ENCODE peak calls at places on chromosome 16, in six cellular contexts. One of them, this sample, is unnamed.

GRCh38 chr16:77963185-77964044 is 58.9 kb upstream of the CLEC3A start:
- DNase-seq in SK-N-SH: no peak
- DNase-seq in GM12891: no peak
- DNase-seq in H1: peak; percentile 56
- DNase-seq in HepG2: no peak
- DNase-seq in K562: no peak
- DNase-seq in this sample: no peak

GRCh38 chr16:87241135-87241771 is 75.9 kb downstream of the C16orf95 start:
- DNase-seq in SK-N-SH: no peak
- DNase-seq in GM12891: no peak
- DNase-seq in H1: no peak
- DNase-seq in HepG2: peak; percentile 67
- DNase-seq in K562: no peak
- DNase-seq in this sample: no peak

GRCh38 chr16:81170824-81171223 is 67.7 kb upstream of the BCO1 start:
- DNase-seq in SK-N-SH: no peak
- DNase-seq in GM12891: no peak
- DNase-seq in H1: no peak
- DNase-seq in HepG2: no peak
- DNase-seq in K562: no peak
- DNase-seq in this sample: no peak

GRCh38 chr16:65202461-65202860 is 80.6 kb upstream of the CDH11 start:
- DNase-seq in SK-N-SH: no peak
- DNase-seq in GM12891: no peak
- DNase-seq in H1: no peak
- DNase-seq in HepG2: no peak
- DNase-seq in K562: no peak
- DNase-seq in this sample: no peak

GRCh38 chr16:86347916-86348555 is 162.3 kb upstream of the FOXF1 start:
- DNase-seq in SK-N-SH: no peak
- DNase-seq in GM12891: no peak
- DNase-seq in H1: no peak
- DNase-seq in HepG2: no peak
- DNase-seq in K562: no peak
- DNase-seq in this sample: no peak

GRCh38 chr16:24972608-24973220 is 42.5 kb downstream of the ARHGAP17 start:
- DNase-seq in SK-N-SH: no peak
- DNase-seq in GM12891: no peak
- DNase-seq in H1: no peak
- DNase-seq in HepG2: no peak
- DNase-seq in K562: no peak
- DNase-seq in this sample: no peak

GRCh38 chr16:87538594-87538993 is 45.8 kb upstream of the ZCCHC14 start:
- DNase-seq in SK-N-SH: no peak
- DNase-seq in GM12891: no peak
- DNase-seq in H1: no peak
- DNase-seq in HepG2: no peak
- DNase-seq in K562: no peak
- DNase-seq in this sample: no peak

GRCh38 chr16:57266531-57267268 is 17.8 kb downstream of the PLLP start:
- DNase-seq in SK-N-SH: peak; percentile 46
- DNase-seq in GM12891: no peak
- DNase-seq in H1: no peak
- DNase-seq in HepG2: no peak
- DNase-seq in K562: no peak
- DNase-seq in this sample: no peak

GRCh38 chr16:29821663-29822115 is 1.4 kb downstream of the MVP start:
- DNase-seq in SK-N-SH: no peak
- DNase-seq in GM12891: no peak
- DNase-seq in H1: no peak
- DNase-seq in HepG2: no peak
- DNase-seq in K562: no peak
- DNase-seq in this sample: no peak

GRCh38 chr16:85728879-85729278 is 22.0 kb downstream of the C16orf74 start:
- DNase-seq in SK-N-SH: no peak
- DNase-seq in GM12891: no peak
- DNase-seq in H1: no peak
- DNase-seq in HepG2: no peak
- DNase-seq in K562: peak; percentile 37
- DNase-seq in this sample: no peak

GRCh38 chr16:54152362-54153239 is 134.0 kb downstream of the IRX3 start:
- DNase-seq in SK-N-SH: no peak
- DNase-seq in GM12891: no peak
- DNase-seq in H1: no peak
- DNase-seq in HepG2: no peak
- DNase-seq in K562: no peak
- DNase-seq in this sample: no peak

GRCh38 chr16:14394834-14395233 is 235.2 kb downstream of the PARN start:
- DNase-seq in SK-N-SH: no peak
- DNase-seq in GM12891: no peak
- DNase-seq in H1: no peak
- DNase-seq in HepG2: no peak
- DNase-seq in K562: no peak
- DNase-seq in this sample: no peak

GRCh38 chr16:5442986-5443385 is 345.4 kb upstream of the EEF2KMT start:
- DNase-seq in SK-N-SH: no peak
- DNase-seq in GM12891: no peak
- DNase-seq in H1: no peak
- DNase-seq in HepG2: no peak
- DNase-seq in K562: no peak
- DNase-seq in this sample: no peak

GRCh38 chr16:89442990-89443726 is 47.2 kb downstream of the ANKRD11 start:
- DNase-seq in SK-N-SH: peak; percentile 60
- DNase-seq in GM12891: no peak
- DNase-seq in H1: no peak
- DNase-seq in HepG2: peak; percentile 89
- DNase-seq in K562: no peak
- DNase-seq in this sample: no peak

GRCh38 chr16:53945996-53946395 is 242.0 kb downstream of the FTO start:
- DNase-seq in SK-N-SH: peak; percentile 22
- DNase-seq in GM12891: no peak
- DNase-seq in H1: no peak
- DNase-seq in HepG2: peak; percentile 57
- DNase-seq in K562: peak; percentile 39
- DNase-seq in this sample: no peak

GRCh38 chr16:30660424-30661251 is 2.4 kb downstream of the FBRS start:
- DNase-seq in SK-N-SH: no peak
- DNase-seq in GM12891: no peak
- DNase-seq in H1: no peak
- DNase-seq in HepG2: no peak
- DNase-seq in K562: no peak
- DNase-seq in this sample: no peak

GRCh38 chr16:50480206-50480605 is 68.0 kb upstream of the NKD1 start:
- DNase-seq in SK-N-SH: no peak
- DNase-seq in GM12891: no peak
- DNase-seq in H1: no peak
- DNase-seq in HepG2: no peak
- DNase-seq in K562: no peak
- DNase-seq in this sample: no peak

GRCh38 chr16:23020084-23020483 is 129.2 kb downstream of the USP31 start:
- DNase-seq in SK-N-SH: no peak
- DNase-seq in GM12891: no peak
- DNase-seq in H1: no peak
- DNase-seq in HepG2: no peak
- DNase-seq in K562: peak; percentile 39
- DNase-seq in this sample: no peak

GRCh38 chr16:15597822-15598647 is 44.9 kb downstream of the MARF1 start:
- DNase-seq in SK-N-SH: no peak
- DNase-seq in GM12891: no peak
- DNase-seq in H1: no peak
- DNase-seq in HepG2: no peak
- DNase-seq in K562: no peak
- DNase-seq in this sample: no peak

GRCh38 chr16:65572156-65572555 is 450.3 kb upstream of the CDH11 start:
- DNase-seq in SK-N-SH: no peak
- DNase-seq in GM12891: no peak
- DNase-seq in H1: no peak
- DNase-seq in HepG2: no peak
- DNase-seq in K562: no peak
- DNase-seq in this sample: no peak

GRCh38 chr16:85587763-85588474 is 25.2 kb upstream of the GSE1 start:
- DNase-seq in SK-N-SH: no peak
- DNase-seq in GM12891: no peak
- DNase-seq in H1: no peak
- DNase-seq in HepG2: no peak
- DNase-seq in K562: no peak
- DNase-seq in this sample: no peak

GRCh38 chr16:86018487-86018886 is 119.5 kb downstream of the IRF8 start:
- DNase-seq in SK-N-SH: no peak
- DNase-seq in GM12891: no peak
- DNase-seq in H1: no peak
- DNase-seq in HepG2: no peak
- DNase-seq in K562: no peak
- DNase-seq in this sample: no peak

GRCh38 chr16:13873835-13874438 is 46.0 kb upstream of the ERCC4 start:
- DNase-seq in SK-N-SH: peak; percentile 41
- DNase-seq in GM12891: no peak
- DNase-seq in H1: no peak
- DNase-seq in HepG2: peak; percentile 60
- DNase-seq in K562: no peak
- DNase-seq in this sample: no peak

GRCh38 chr16:27188633-27189032 is 14.7 kb upstream of the KDM8 start:
- DNase-seq in SK-N-SH: no peak
- DNase-seq in GM12891: no peak
- DNase-seq in H1: no peak
- DNase-seq in HepG2: no peak
- DNase-seq in K562: no peak
- DNase-seq in this sample: no peak

GRCh38 chr16:19210175-19210924 is 42.3 kb downstream of the SYT17 start:
- DNase-seq in SK-N-SH: no peak
- DNase-seq in GM12891: peak; percentile 28
- DNase-seq in H1: no peak
- DNase-seq in HepG2: no peak
- DNase-seq in K562: no peak
- DNase-seq in this sample: peak; percentile 30

DNA sequence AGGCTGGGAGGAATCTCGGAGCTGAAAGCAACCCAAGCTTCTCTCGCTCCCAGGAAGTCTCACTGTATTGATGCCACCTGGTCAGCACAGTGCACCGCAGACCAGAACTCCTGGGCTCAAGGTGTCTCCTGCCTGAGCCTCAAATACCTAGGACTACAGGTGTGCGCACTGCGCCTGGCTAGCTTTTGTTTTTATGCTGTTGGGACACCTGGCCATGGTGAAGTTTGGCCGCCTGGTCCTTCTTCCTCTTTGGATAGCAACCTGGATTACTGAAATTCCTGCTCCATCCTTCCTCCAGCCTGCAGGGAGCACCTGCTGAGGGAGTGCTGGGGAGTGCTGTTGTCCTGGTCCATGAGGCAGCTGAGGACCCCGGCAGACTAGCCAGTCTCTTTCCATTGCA is 56.6 kb downstream of the COTL1 start:
- DNase-seq in SK-N-SH: no peak
- DNase-seq in GM12891: no peak
- DNase-seq in H1: no peak
- DNase-seq in HepG2: no peak
- DNase-seq in K562: no peak
- DNase-seq in this sample: no peak
- TF ChIP-seq TAF1 in SK-N-SH: no peak
- TF ChIP-seq TAF1 in GM12891: no peak
- TF ChIP-seq TAF1 in H1: no peak
- TF ChIP-seq TAF1 in HepG2: no peak
- TF ChIP-seq TAF1 in K562: no peak
- TF ChIP-seq TAF1 in this sample: no peak

DNA sequence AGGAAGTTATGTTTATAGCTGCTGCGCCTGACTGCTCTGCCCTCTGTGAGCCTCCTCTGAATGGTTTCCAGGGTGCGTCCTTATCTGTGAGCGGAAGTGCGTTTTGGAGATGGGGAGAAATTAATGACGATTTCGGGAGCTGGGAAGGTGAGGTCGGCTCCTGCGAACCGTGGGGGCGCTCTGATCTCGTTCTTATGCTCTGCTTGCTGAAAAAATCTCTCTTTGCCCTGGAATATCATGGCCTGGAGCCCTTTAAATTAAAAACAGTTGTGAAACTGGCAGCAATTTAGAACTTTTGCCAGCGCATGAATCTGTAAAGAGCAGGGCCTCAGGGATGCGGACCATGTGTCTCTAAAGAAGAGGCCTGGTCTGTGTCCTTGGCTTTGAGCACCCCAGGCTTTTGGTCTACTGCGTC is 135.8 kb upstream of the ZFHX3 start:
- DNase-seq in SK-N-SH: peak; percentile 72
- DNase-seq in GM12891: no peak
- DNase-seq in H1: no peak
- DNase-seq in HepG2: no peak
- DNase-seq in K562: no peak
- DNase-seq in this sample: no peak
- TF ChIP-seq TAF1 in SK-N-SH: no peak
- TF ChIP-seq TAF1 in GM12891: no peak
- TF ChIP-seq TAF1 in H1: no peak
- TF ChIP-seq TAF1 in HepG2: no peak
- TF ChIP-seq TAF1 in K562: no peak
- TF ChIP-seq TAF1 in this sample: no peak

GRCh38 chr16:11016993-11017392 is 72.6 kb downstream of the CLEC16A start:
- DNase-seq in SK-N-SH: no peak
- DNase-seq in GM12891: no peak
- DNase-seq in H1: no peak
- DNase-seq in HepG2: peak; percentile 74
- DNase-seq in K562: no peak
- DNase-seq in this sample: no peak
- TF ChIP-seq TAF1 in SK-N-SH: no peak
- TF ChIP-seq TAF1 in GM12891: no peak
- TF ChIP-seq TAF1 in H1: no peak
- TF ChIP-seq TAF1 in HepG2: no peak
- TF ChIP-seq TAF1 in K562: no peak
- TF ChIP-seq TAF1 in this sample: no peak

GRCh38 chr16:48497129-48497528 is 111.9 kb upstream of the SIAH1 start:
- DNase-seq in SK-N-SH: no peak
- DNase-seq in GM12891: no peak
- DNase-seq in H1: no peak
- DNase-seq in HepG2: no peak
- DNase-seq in K562: no peak
- DNase-seq in this sample: no peak

GRCh38 chr16:48495303-48495702 is 110.1 kb upstream of the SIAH1 start:
- DNase-seq in SK-N-SH: no peak
- DNase-seq in GM12891: no peak
- DNase-seq in H1: no peak
- DNase-seq in HepG2: no peak
- DNase-seq in K562: no peak
- DNase-seq in this sample: no peak

GRCh38 chr16:48496571-48497095 is 111.4 kb upstream of the SIAH1 start:
- DNase-seq in SK-N-SH: no peak
- DNase-seq in GM12891: no peak
- DNase-seq in H1: no peak
- DNase-seq in HepG2: no peak
- DNase-seq in K562: no peak
- DNase-seq in this sample: no peak

GRCh38 chr16:48492131-48492530 is 106.9 kb upstream of the SIAH1 start:
- DNase-seq in SK-N-SH: no peak
- DNase-seq in GM12891: no peak
- DNase-seq in H1: no peak
- DNase-seq in HepG2: no peak
- DNase-seq in K562: no peak
- DNase-seq in this sample: no peak

DNA sequence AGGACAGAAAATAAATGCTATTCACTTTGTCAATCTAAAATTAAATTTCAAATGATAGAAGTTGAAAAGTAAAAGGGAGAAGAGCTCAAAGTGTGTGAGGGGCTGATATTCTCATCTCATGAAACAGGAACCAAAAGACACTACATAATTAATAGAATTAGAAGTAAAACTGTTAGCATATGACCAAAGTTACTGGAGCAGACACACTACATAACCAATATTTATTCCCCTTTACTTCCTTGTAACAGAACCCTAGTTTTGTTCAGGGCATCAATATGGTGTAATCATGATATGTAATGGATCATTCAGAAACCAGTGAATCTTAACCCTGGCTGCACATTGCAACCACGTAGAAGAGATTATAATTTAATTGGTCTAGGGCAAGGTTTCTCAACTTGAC is 109.5 kb upstream of the SIAH1 start:
- DNase-seq in SK-N-SH: no peak
- DNase-seq in GM12891: no peak
- DNase-seq in H1: no peak
- DNase-seq in HepG2: no peak
- DNase-seq in K562: no peak
- DNase-seq in this sample: no peak
- TF ChIP-seq TAF1 in SK-N-SH: no peak
- TF ChIP-seq TAF1 in GM12891: no peak
- TF ChIP-seq TAF1 in H1: no peak
- TF ChIP-seq TAF1 in HepG2: no peak
- TF ChIP-seq TAF1 in K562: no peak
- TF ChIP-seq TAF1 in this sample: no peak

This sample was measured in GM12892.